ENCODE peak calls at places on chromosomes 2 and 18, in seven cellular contexts. B is mesenchymal stem cell, Z is IMR-90, U is H9, A is H1, K is trophoblast cell, D is neuronal stem cell. C is an unnamed sample.

GRCh38 chr18:24456549-24456948 is 3.9 kb upstream of the HRH4 start:
- DNase-seq in U (no peak), D (no peak), Z (no peak), B (no peak), K (no peak), A (no peak), C (no peak)

GRCh38 chr2:65999103-65999502 is 435.8 kb upstream of the MEIS1 start:
- DNase-seq in D (no peak), B (no peak), U (no peak), Z (no peak), K (no peak), A (no peak), C (no peak)

GRCh38 chr2:152037711-152038110 is 61.1 kb downstream of the CACNB4 start:
- DNase-seq in D (no peak), Z (no peak), U (no peak), B (no peak), K (no peak), A (no peak), C (no peak)

GRCh38 chr2:228777855-228778355 is 493.2 kb downstream of the PID1 start:
- DNase-seq in U (no peak), B (no peak), K (no peak), D (no peak), A (no peak), Z (peak; percentile 4), C (no peak)

GRCh38 chr2:120544522-120544921 is 191.1 kb upstream of the GLI2 start:
- DNase-seq in K (no peak), Z (no peak), B (no peak), D (no peak), U (no peak), A (no peak), C (no peak)

GRCh38 chr2:237944302-237944701 is 22.5 kb upstream of the UBE2F start:
- DNase-seq in K (no peak), B (no peak), Z (no peak), U (no peak), A (no peak), D (no peak), C (peak; percentile 45)

GRCh38 chr2:99878951-99879350 is 263.4 kb downstream of the AFF3 start:
- DNase-seq in Z (peak; percentile 98), U (no peak), D (no peak), K (peak; percentile 65), B (peak; percentile 79), A (no peak), C (no peak)

GRCh38 chr2:156339110-156339847 is 6.8 kb upstream of the NR4A2 start:
- DNase-seq in B (no peak), D (no peak), U (no peak), K (no peak), A (no peak), Z (no peak), C (no peak)

GRCh38 chr2:45300026-45300750 is 290.9 kb upstream of the SIX2 start:
- DNase-seq in A (no peak), U (no peak), K (no peak), Z (no peak), D (no peak), B (no peak), C (no peak)

GRCh38 chr2:11482473-11483031 is 16.6 kb upstream of the E2F6 start:
- DNase-seq in Z (no peak), U (peak; percentile 80), K (no peak), D (peak; percentile 89), A (peak; percentile 88), B (no peak), C (peak; percentile 91)

GRCh38 chr2:38073211-38074005 is 2.5 kb downstream of the CYP1B1 start:
- DNase-seq in D (no peak), Z (no peak), K (peak; percentile 74), B (peak; percentile 49), A (peak; percentile 73), U (peak; percentile 55), C (peak; percentile 65)

GRCh38 chr2:119702918-119703401 is 24.0 kb downstream of the TMEM177 start:
- DNase-seq in B (peak; percentile 51), U (peak; percentile 90), A (peak; percentile 91), K (peak; percentile 48), Z (peak; percentile 46), D (peak; percentile 37), C (peak; percentile 83)

GRCh38 chr2:29397743-29398142 is 282.5 kb downstream of the CLIP4 start:
- DNase-seq in U (no peak), K (no peak), B (no peak), D (no peak), Z (no peak), A (no peak), C (no peak)

GRCh38 chr2:74420006-74420405 is 1.4 kb downstream of the C2orf81 start:
- DNase-seq in B (no peak), K (no peak), Z (no peak), D (no peak), U (no peak), A (no peak), C (no peak)
- H3K18ac ChIP-seq in B (no peak overlapping the region), K (no peak overlapping the region), Z (no peak overlapping the region), D (no peak overlapping the region), U (no peak overlapping the region), A (no peak overlapping the region), C (no peak overlapping the region)

DNA sequence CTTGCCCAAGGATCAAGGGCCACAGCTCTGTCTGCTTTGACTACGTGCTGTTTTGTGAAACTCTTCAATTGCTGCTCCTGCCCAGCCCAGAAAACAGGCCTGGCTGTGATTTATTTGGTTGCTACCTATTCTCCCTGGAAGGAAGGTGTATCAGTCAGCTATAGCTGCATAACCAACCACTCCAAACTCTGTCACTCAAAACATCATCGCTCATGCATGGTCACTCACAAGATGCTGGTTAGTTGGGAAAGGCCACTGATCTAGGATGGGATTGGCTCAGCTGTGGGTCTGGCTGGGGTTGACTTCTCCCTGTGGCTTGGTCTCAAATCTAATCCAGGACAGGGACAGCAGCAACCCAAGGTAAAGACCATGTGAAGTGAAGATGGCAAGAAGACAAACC is 14.6 kb downstream of the TEX51 start:
- DNase-seq in A (no peak), U (no peak), B (no peak), D (no peak), K (no peak), Z (no peak), C (no peak)
- H3K23ac ChIP-seq in A (no peak overlapping the region), U (no peak overlapping the region), B (no peak overlapping the region), D (no peak overlapping the region), K (no peak overlapping the region), Z (no peak overlapping the region), C (no peak overlapping the region)

GRCh38 chr2:1237785-1238184 is 175.5 kb upstream of the TPO start:
- DNase-seq in U (no peak), K (no peak), Z (no peak), B (no peak), A (no peak), D (no peak), C (no peak)
- H3K18ac ChIP-seq in U (no peak overlapping the region), K (no peak overlapping the region), Z (no peak overlapping the region), B (no peak overlapping the region), A (no peak overlapping the region), D (no peak overlapping the region), C (no peak overlapping the region)

DNA sequence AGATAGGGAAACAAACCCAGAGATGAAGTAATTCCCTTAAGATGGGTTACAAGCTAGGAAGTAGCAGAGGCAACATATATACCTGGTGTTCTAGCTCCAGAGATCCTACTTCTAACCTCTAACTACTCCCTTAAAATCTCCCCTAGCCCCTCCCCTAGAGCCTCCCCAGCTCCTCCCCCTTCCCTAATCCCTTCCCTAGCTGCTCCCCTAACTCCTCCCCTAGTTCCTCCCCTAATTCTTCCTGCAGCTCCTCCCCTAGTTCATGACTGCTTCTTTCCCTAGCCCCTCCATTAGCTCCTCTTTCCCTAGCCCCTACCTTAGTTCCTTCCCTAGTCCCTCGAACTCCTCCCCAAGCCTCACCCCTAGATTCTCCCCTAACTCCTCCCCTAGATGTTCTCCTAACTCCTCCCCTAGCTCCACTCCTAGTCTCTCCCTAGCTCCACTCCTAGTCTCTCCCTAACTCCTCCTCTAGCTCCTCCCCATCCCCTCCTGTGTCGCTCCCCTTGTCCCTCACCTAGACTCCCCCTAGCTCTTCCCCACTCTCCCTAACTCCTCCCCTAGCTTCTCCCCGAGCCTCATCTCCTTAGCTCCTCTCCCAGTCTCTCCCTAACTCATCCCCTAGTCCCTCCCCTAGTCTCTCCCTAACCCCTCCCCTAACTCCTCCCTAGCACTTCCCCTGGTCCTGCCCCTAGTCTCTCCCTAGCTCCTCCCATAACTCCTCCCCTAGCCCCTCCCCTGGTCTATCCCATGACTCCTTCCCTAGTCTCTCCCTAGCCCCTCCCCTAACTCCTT is 108.9 kb downstream of the CD226 start:
- DNase-seq in K (no peak), U (peak; percentile 91), Z (no peak), A (peak; percentile 59), D (no peak), B (no peak), C (peak; percentile 80)
- H3K23ac ChIP-seq in K (no peak overlapping the region), U (no peak overlapping the region), Z (no peak overlapping the region), A (no peak overlapping the region), D (no peak overlapping the region), B (no peak overlapping the region), C (no peak overlapping the region)

C was measured in mesendoderm.